ENCODE peak calls at places on chromosomes 11 and 22, in six cellular contexts. One of them, this sample, is unnamed.
A peak's percentile ranks its signal among the peaks of the same experiment; 100 is the strongest.

GRCh38 chr22:30399718-30400117 is 2.9 kb downstream of the SEC14L2 start:
- DNase-seq in esophagus muscularis mucosa: no peak
- DNase-seq in Peyer's patch: no peak
- DNase-seq in putamen: no peak
- DNase-seq in HEK293T: no peak
- DNase-seq in T-helper 17 cell: no peak
- DNase-seq in this sample: no peak

GRCh38 chr11:106076421-106076922 is 675 bp downstream of the KBTBD3 start:
- DNase-seq in esophagus muscularis mucosa: no peak
- DNase-seq in Peyer's patch: peak; percentile 55
- DNase-seq in putamen: no peak
- DNase-seq in HEK293T: peak; percentile 7
- DNase-seq in T-helper 17 cell: no peak
- DNase-seq in this sample: no peak

GRCh38 chr11:3747704-3748103 is 49.6 kb downstream of the NUP98 start:
- DNase-seq in esophagus muscularis mucosa: no peak
- DNase-seq in Peyer's patch: no peak
- DNase-seq in putamen: peak; percentile 72
- DNase-seq in HEK293T: no peak
- DNase-seq in T-helper 17 cell: no peak
- DNase-seq in this sample: no peak

GRCh38 chr22:19674129-19674928 is 40.0 kb upstream of the SEPTIN5 start:
- DNase-seq in esophagus muscularis mucosa: no peak
- DNase-seq in Peyer's patch: no peak
- DNase-seq in putamen: no peak
- DNase-seq in HEK293T: no peak
- DNase-seq in T-helper 17 cell: no peak
- DNase-seq in this sample: no peak

GRCh38 chr11:70501026-70501901 is 102.9 kb downstream of the CTTN start:
- DNase-seq in esophagus muscularis mucosa: no peak
- DNase-seq in Peyer's patch: no peak
- DNase-seq in putamen: no peak
- DNase-seq in HEK293T: no peak
- DNase-seq in T-helper 17 cell: no peak
- DNase-seq in this sample: no peak

GRCh38 chr11:76807206-76807875 is 24.2 kb downstream of the TSKU start:
- DNase-seq in esophagus muscularis mucosa: peak; percentile 95
- DNase-seq in Peyer's patch: peak; percentile 94
- DNase-seq in putamen: peak; percentile 66
- DNase-seq in HEK293T: peak; percentile 86
- DNase-seq in T-helper 17 cell: peak; percentile 39
- DNase-seq in this sample: peak; percentile 90

GRCh38 chr11:36191941-36192340 is 97.3 kb downstream of the COMMD9 start:
- DNase-seq in esophagus muscularis mucosa: no peak
- DNase-seq in Peyer's patch: no peak
- DNase-seq in putamen: no peak
- DNase-seq in HEK293T: no peak
- DNase-seq in T-helper 17 cell: no peak
- DNase-seq in this sample: no peak

GRCh38 chr22:50074551-50075042 is 10.6 kb downstream of the MLC1 start:
- DNase-seq in esophagus muscularis mucosa: no peak
- DNase-seq in Peyer's patch: no peak
- DNase-seq in putamen: no peak
- DNase-seq in HEK293T: no peak
- DNase-seq in T-helper 17 cell: no peak
- DNase-seq in this sample: peak; percentile 68

GRCh38 chr11:118143661-118144185 is 8.9 kb downstream of the SCN4B start:
- DNase-seq in esophagus muscularis mucosa: no peak
- DNase-seq in Peyer's patch: no peak
- DNase-seq in putamen: no peak
- DNase-seq in HEK293T: no peak
- DNase-seq in T-helper 17 cell: no peak
- DNase-seq in this sample: no peak

GRCh38 chr22:19805821-19806212 is 45.2 kb downstream of the TBX1 start:
- DNase-seq in esophagus muscularis mucosa: no peak
- DNase-seq in Peyer's patch: peak; percentile 41
- DNase-seq in putamen: no peak
- DNase-seq in HEK293T: no peak
- DNase-seq in T-helper 17 cell: no peak
- DNase-seq in this sample: no peak

GRCh38 chr22:32512267-32512982 is 37.8 kb downstream of the FBXO7 start:
- DNase-seq in esophagus muscularis mucosa: no peak
- DNase-seq in Peyer's patch: no peak
- DNase-seq in putamen: no peak
- DNase-seq in HEK293T: no peak
- DNase-seq in T-helper 17 cell: no peak
- DNase-seq in this sample: no peak

GRCh38 chr11:119827113-119827512 is 98.1 kb upstream of the NECTIN1 start:
- DNase-seq in esophagus muscularis mucosa: no peak
- DNase-seq in Peyer's patch: no peak
- DNase-seq in putamen: no peak
- DNase-seq in HEK293T: no peak
- DNase-seq in T-helper 17 cell: no peak
- DNase-seq in this sample: no peak

GRCh38 chr22:40176921-40177737 is 596 bp upstream of the TNRC6B start:
- DNase-seq in esophagus muscularis mucosa: no peak
- DNase-seq in Peyer's patch: peak; percentile 71
- DNase-seq in putamen: no peak
- DNase-seq in HEK293T: no peak
- DNase-seq in T-helper 17 cell: peak; percentile 38
- DNase-seq in this sample: peak; percentile 32

GRCh38 chr11:107791343-107792048 is 67.1 kb downstream of the SLC35F2 start:
- DNase-seq in esophagus muscularis mucosa: no peak
- DNase-seq in Peyer's patch: no peak
- DNase-seq in putamen: no peak
- DNase-seq in HEK293T: no peak
- DNase-seq in T-helper 17 cell: no peak
- DNase-seq in this sample: no peak

This sample was measured in stomach.